ENCODE peak calls at places on chromosomes 3 and 15, in seven cellular contexts. R is neural progenitor cell, Z is GM23248, Q is IMR-90, Y is HepG2, B is PC-3, N is K562. C is an unnamed sample.

GRCh38 chr3:65979152-65979551 is 59.6 kb downstream of the MAGI1 start:
- DNase-seq in R (no peak), Z (peak; percentile 88), Q (peak; percentile 80), Y (no peak), B (no peak), N (no peak), C (no peak)

GRCh38 chr3:24650839-24651238 is 156.2 kb upstream of the THRB start:
- DNase-seq in R (no peak), Z (no peak), Q (no peak), Y (no peak), B (no peak), N (no peak), C (no peak)

GRCh38 chr15:57554821-57555185 is 36.9 kb upstream of the MYZAP start:
- DNase-seq in R (no peak), Z (no peak), Q (no peak), Y (no peak), B (no peak), N (no peak), C (no peak)

GRCh38 chr3:105518201-105518600 is 151.5 kb downstream of the ALCAM start:
- DNase-seq in R (no peak), Z (no peak), Q (no peak), Y (no peak), B (peak; percentile 30), N (no peak), C (no peak)

GRCh38 chr3:119469378-119470189 is 821 bp downstream of the POGLUT1 start:
- DNase-seq in R (no peak), Z (peak; percentile 58), Q (peak; percentile 47), Y (no peak), B (peak; percentile 53), N (peak; percentile 9), C (no peak)

GRCh38 chr15:86278586-86278985 is 198.9 kb downstream of the AGBL1 start:
- DNase-seq in R (no peak), Z (no peak), Q (no peak), Y (no peak), B (no peak), N (no peak), C (no peak)

GRCh38 chr3:187318819-187319616 is 27.5 kb upstream of the MASP1 start:
- DNase-seq in R (peak; percentile 84), Z (peak; percentile 85), Q (peak; percentile 73), Y (peak; percentile 35), B (peak; percentile 67), N (peak; percentile 60), C (no peak)

GRCh38 chr3:137582484-137582883 is 181.6 kb upstream of the SOX14 start:
- DNase-seq in R (peak; percentile 93), Z (no peak), Q (no peak), Y (no peak), B (no peak), N (no peak), C (no peak)

GRCh38 chr15:80568876-80569605 is 126.1 kb upstream of the ABHD17C start:
- DNase-seq in R (no peak), Z (no peak), Q (peak; percentile 16), Y (no peak), B (no peak), N (no peak), C (peak; percentile 29)

GRCh38 chr15:68631621-68632051 is 52.8 kb downstream of the CORO2B start:
- DNase-seq in R (peak; percentile 46), Z (no peak), Q (no peak), Y (no peak), B (no peak), N (no peak), C (no peak)

GRCh38 chr3:136473716-136474326 is 223.7 kb downstream of the PCCB start:
- DNase-seq in R (no peak), Z (peak; percentile 71), Q (peak; percentile 94), Y (no peak), B (peak; percentile 68), N (no peak), C (no peak)

GRCh38 chr15:65824031-65824743 is 32.1 kb upstream of the DENND4A start:
- DNase-seq in R (peak; percentile 67), Z (peak; percentile 79), Q (peak; percentile 70), Y (peak; percentile 81), B (peak; percentile 69), N (peak; percentile 52), C (no peak)

GRCh38 chr3:185176756-185177359 is 24.0 kb upstream of the C3orf70 start:
- DNase-seq in R (peak; percentile 62), Z (peak; percentile 53), Q (peak; percentile 40), Y (peak; percentile 36), B (peak; percentile 70), N (peak; percentile 35), C (no peak)

GRCh38 chr15:96264801-96265515 is 65.5 kb upstream of the NR2F2 start:
- DNase-seq in R (no peak), Z (peak; percentile 53), Q (peak; percentile 60), Y (peak; percentile 94), B (peak; percentile 78), N (peak; percentile 36), C (no peak)

GRCh38 chr3:188518416-188518815 is 364.5 kb downstream of the LPP start:
- DNase-seq in R (peak; percentile 59), Z (no peak), Q (no peak), Y (no peak), B (no peak), N (no peak), C (no peak)

GRCh38 chr3:169147246-169148008 is 516.1 kb downstream of the MECOM start:
- DNase-seq in R (peak; percentile 94), Z (peak; percentile 84), Q (peak; percentile 61), Y (no peak), B (peak; percentile 73), N (peak; percentile 74), C (peak; percentile 75)

GRCh38 chr15:45794768-45795486 is 160.1 kb downstream of the SQOR start:
- DNase-seq in R (no peak), Z (no peak), Q (no peak), Y (peak; percentile 85), B (no peak), N (no peak), C (no peak)

GRCh38 chr3:157333551-157333991 is 103.1 kb upstream of the PTX3 start:
- DNase-seq in R (no peak), Z (peak; percentile 82), Q (peak; percentile 90), Y (no peak), B (peak; percentile 57), N (no peak), C (no peak)

GRCh38 chr3:197017003-197017402 is 12.6 kb downstream of the MELTF start:
- DNase-seq in R (no peak), Z (no peak), Q (no peak), Y (no peak), B (no peak), N (no peak), C (no peak)

GRCh38 chr3:106063909-106064308 is 195.1 kb upstream of the CBLB start:
- DNase-seq in R (no peak), Z (no peak), Q (no peak), Y (no peak), B (no peak), N (no peak), C (no peak)

GRCh38 chr3:107683447-107683846 is 160.7 kb downstream of the BBX start:
- DNase-seq in R (no peak), Z (peak; percentile 17), Q (peak; percentile 63), Y (no peak), B (no peak), N (no peak), C (no peak)

DNA sequence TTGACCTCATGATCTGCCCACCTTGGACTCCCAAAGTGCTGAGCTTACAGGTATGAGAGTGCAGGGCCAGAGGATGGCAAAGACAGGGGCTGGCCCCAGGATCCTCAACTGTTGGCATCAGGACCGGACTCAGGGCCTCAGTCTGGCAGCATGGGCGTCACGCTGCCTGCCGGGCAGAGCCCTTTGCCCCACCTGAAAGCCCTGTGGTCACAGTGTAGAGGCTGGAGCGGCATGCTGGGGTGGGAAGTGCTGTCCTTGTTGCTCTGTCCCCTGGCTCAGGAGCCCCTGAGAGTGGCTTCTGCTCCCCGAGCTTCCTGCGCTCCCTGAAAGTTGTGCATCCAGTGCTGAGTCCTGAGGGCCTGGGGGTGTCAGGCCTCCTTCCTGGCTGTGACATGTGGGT is 147.1 kb downstream of the OR4M2 start:
- DNase-seq in R (no peak), Z (no peak), Q (no peak), Y (no peak), B (no peak), N (no peak), C (peak; percentile 47)
- H3K9me3 ChIP-seq in R (peaks cover 60% of the 10 kb centered on the region), Z (no peaks in the 10 kb centered on the region), Q (peaks cover 50% of the 10 kb centered on the region), Y (no peaks in the 10 kb centered on the region), B (peaks cover 22% of the 10 kb centered on the region), N (no peaks in the 10 kb centered on the region), C (peaks cover 4% of the 10 kb centered on the region)

DNA sequence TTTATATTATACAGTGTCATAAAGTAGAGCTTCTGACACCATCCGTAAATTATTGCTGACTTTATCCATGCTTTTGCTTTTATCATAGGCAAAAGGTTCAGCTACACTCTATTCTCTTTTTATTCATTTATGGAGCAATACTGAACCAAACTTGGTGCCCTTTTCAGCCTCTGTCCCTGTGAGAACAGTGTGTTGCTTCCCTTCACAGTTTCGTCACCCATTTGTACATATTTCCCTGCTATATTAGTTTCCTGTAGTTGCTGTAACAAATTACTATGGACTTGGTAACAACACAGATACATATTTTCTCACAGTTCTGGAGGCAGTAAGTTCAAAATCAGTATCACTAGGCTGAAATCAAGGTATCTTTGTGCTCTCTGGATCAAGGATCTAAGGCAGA is 2.8 kb upstream of the RPL24 start:
- DNase-seq in R (no peak), Z (no peak), Q (no peak), Y (no peak), B (no peak), N (no peak), C (no peak)
- H3K9ac ChIP-seq in R (no peak overlapping the region), Z (no peak overlapping the region), Q (no peak overlapping the region), Y (no peak overlapping the region), B (no peak overlapping the region), N (no peak overlapping the region), C (no peak overlapping the region)

DNA sequence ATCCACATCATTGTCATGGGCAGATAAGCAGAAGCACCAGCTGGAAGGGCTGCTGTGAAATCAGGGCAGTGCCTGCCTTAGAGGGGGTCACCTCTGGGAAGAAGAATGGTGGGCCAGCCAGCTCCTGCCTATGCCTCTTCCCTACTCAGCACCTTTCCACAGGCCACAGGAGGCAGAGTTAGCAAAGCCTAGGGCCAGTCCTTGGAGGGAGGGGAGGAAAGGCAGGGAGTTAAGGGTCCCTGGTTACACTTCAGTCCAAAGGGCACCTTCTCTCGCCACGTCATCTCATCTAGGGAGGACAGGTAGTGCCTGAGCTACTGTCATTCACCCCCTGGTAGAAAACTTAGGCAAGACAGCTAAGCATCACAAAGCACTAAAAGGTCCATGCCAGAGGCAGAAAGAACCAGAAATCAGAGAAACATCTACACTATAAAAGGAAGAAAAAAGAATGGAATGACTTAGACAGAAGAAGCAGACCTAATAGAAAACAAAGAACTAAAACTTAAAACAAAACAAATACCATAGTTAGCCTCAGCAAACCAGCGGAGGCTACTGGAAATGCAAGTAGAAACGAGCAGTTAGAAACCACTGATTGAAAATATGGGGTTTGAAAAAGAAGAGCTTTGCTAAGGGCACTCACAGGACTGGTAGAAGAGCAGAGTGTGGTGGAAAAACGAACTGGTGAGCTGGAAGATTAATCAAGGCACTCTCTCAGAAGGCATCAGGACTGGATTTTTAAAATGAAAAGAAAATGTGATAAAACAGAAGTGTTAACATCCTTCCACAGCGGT is 84.2 kb downstream of the OSBPL10 start:
- DNase-seq in R (no peak), Z (no peak), Q (no peak), Y (peak; percentile 11), B (no peak), N (no peak), C (no peak)
- H3K27ac ChIP-seq in R (no peak overlapping the region), Z (no peak overlapping the region), Q (no peak overlapping the region), Y (no peak overlapping the region), B (no peak overlapping the region), N (no peak overlapping the region), C (no peak overlapping the region)

DNA sequence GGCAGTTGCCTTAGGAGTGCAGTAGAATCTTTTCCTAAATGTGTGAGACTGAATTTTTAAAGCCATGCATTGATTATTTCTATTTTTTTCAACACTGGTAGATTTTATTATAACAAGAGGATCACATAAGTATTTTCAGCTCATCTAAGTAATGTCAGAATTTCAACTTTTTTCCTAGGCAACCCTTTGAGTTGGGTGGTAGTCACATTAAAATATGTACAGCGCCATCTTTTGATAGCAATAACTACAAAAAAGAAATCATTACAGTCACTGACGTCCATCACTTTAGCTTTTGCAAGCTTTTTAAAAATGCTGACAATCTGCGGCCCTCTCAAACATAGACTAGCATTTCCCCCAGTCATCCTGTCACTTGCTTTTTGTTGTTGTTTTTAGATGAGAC is 384.2 kb upstream of the KCNMB2 start:
- DNase-seq in R (no peak), Z (no peak), Q (no peak), Y (no peak), B (peak; percentile 23), N (no peak), C (no peak)
- H3K9me3 ChIP-seq in R (no peaks in the 10 kb centered on the region), Z (no peaks in the 10 kb centered on the region), Q (no peaks in the 10 kb centered on the region), Y (no peaks in the 10 kb centered on the region), B (no peaks in the 10 kb centered on the region), N (no peaks in the 10 kb centered on the region), C (no peaks in the 10 kb centered on the region)